ENCODE peak calls at places on chromosomes 5 and 9, in five cellular contexts. L is psoas muscle, M is AML-193, G is H4, Z is NCI-H1105 treated with DMSO at 0.1 percent for 48 hours. C is an unnamed sample.

GRCh38 chr9:83701769-83702168 is 6.0 kb downstream of the UBQLN1 start:
- DNase-seq in L (no peak), M (no peak), G (peak; percentile 39), Z (no peak), C (no peak)

GRCh38 chr5:97098864-97099454 is 43.5 kb downstream of the LIX1 start:
- DNase-seq in L (no peak), M (no peak), G (no peak), Z (no peak), C (no peak)

GRCh38 chr5:147690595-147690994 is 91.9 kb downstream of the JAKMIP2 start:
- DNase-seq in L (no peak), M (no peak), G (no peak), Z (no peak), C (no peak)

GRCh38 chr5:92678576-92679105 is 902.4 kb downstream of the NR2F1-AS1 start:
- DNase-seq in L (no peak), M (no peak), G (peak; percentile 18), Z (no peak), C (peak; percentile 9)

GRCh38 chr9:26949604-26950003 is 2.6 kb upstream of the PLAA start:
- DNase-seq in L (no peak), M (no peak), G (no peak), Z (no peak), C (no peak)

GRCh38 chr5:34831328-34831727 is 7.6 kb upstream of the TTC23L start:
- DNase-seq in L (no peak), M (no peak), G (no peak), Z (no peak), C (no peak)

GRCh38 chr9:92468206-92468605 is 14.1 kb downstream of the ASPN start:
- DNase-seq in L (no peak), M (no peak), G (no peak), Z (no peak), C (no peak)

GRCh38 chr9:86706391-86706790 is 240.9 kb downstream of the GAS1 start:
- DNase-seq in L (no peak), M (no peak), G (peak; percentile 39), Z (no peak), C (no peak)

GRCh38 chr9:88798476-88798875 is 192.8 kb upstream of the S1PR3 start:
- DNase-seq in L (no peak), M (no peak), G (no peak), Z (no peak), C (no peak)

GRCh38 chr9:12748016-12748415 is 26.8 kb upstream of the LURAP1L start:
- DNase-seq in L (no peak), M (no peak), G (no peak), Z (no peak), C (no peak)

GRCh38 chr5:181053760-181054122 is 13.7 kb downstream of the BTNL9 start:
- DNase-seq in L (no peak), M (no peak), G (no peak), Z (no peak), C (no peak)

GRCh38 chr5:91016954-91017690 is 366.0 kb downstream of the ARRDC3 start:
- DNase-seq in L (no peak), M (peak; percentile 35), G (peak; percentile 85), Z (no peak), C (no peak)

GRCh38 chr5:87410941-87411340 is 1.8 kb downstream of the CCNH start:
- DNase-seq in L (no peak), M (no peak), G (no peak), Z (no peak), C (no peak)

GRCh38 chr9:78235296-78235770 is 542 bp upstream of the CEP78 start:
- DNase-seq in L (no peak), M (no peak), G (no peak), Z (no peak), C (no peak)

C was measured in hypothalamus.